ENCODE peak calls at places on chromosome 18, in seven cellular contexts. H is G401, O is A172, Z is lung microvascular endothelial cell, P is SK-MEL-5, A is GM03348, L is GM18507. X is an unnamed sample.
A peak's percentile ranks its signal among the peaks of the same experiment; 100 is the strongest.

GRCh38 chr18:28201056-28201455 is 24.1 kb upstream of the CDH2 start:
- DNase-seq in H (no peak), O (no peak), Z (no peak), P (no peak), A (no peak), L (no peak), X (no peak)

GRCh38 chr18:23274638-23275482 is 139.6 kb downstream of the CABLES1 start:
- DNase-seq in H (no peak), O (no peak), Z (no peak), P (no peak), A (no peak), L (no peak), X (no peak)

GRCh38 chr18:37452697-37453385 is 112.8 kb downstream of the CELF4 start:
- DNase-seq in H (no peak), O (no peak), Z (no peak), P (no peak), A (peak; percentile 33), L (no peak), X (no peak)

GRCh38 chr18:74950479-74950878 is 258.5 kb downstream of the PTGR3 start:
- DNase-seq in H (no peak), O (no peak), Z (no peak), P (no peak), A (no peak), L (no peak), X (no peak)

GRCh38 chr18:68417826-68418225 is 297.1 kb downstream of the TMX3 start:
- DNase-seq in H (no peak), O (no peak), Z (no peak), P (no peak), A (peak; percentile 31), L (no peak), X (no peak)

GRCh38 chr18:12046751-12047335 is 46.8 kb upstream of the ANKRD62 start:
- DNase-seq in H (no peak), O (no peak), Z (no peak), P (peak; percentile 20), A (no peak), L (no peak), X (no peak)

GRCh38 chr18:76442413-76443171 is 52.5 kb downstream of the ZNF516 start:
- DNase-seq in H (no peak), O (no peak), Z (no peak), P (no peak), A (no peak), L (no peak), X (no peak)

GRCh38 chr18:12773369-12773768 is 70.5 kb downstream of the PSMG2 start:
- DNase-seq in H (no peak), O (no peak), Z (no peak), P (no peak), A (no peak), L (no peak), X (no peak)

GRCh38 chr18:79528296-79528695 is 132.6 kb downstream of the NFATC1 start:
- DNase-seq in H (no peak), O (no peak), Z (no peak), P (no peak), A (no peak), L (no peak), X (no peak)

GRCh38 chr18:67266246-67266570 is 250.3 kb downstream of the DSEL start:
- DNase-seq in H (no peak), O (no peak), Z (peak; percentile 11), P (no peak), A (no peak), L (no peak), X (no peak)